ENCODE peak calls at places on chromosomes 1 and 21, in six cellular contexts. I is bronchial epithelial cell, X is upper lobe of right lung, N is breast epithelium, Q is pancreas, J is cardiac muscle cell. L is an unnamed sample.

GRCh38 chr1:209839875-209840491 is 12.2 kb downstream of the UTP25 start:
- DNase-seq in I (peak; percentile 98), X (no peak), N (no peak), Q (no peak), J (peak; percentile 94), L (no peak)

GRCh38 chr1:2925291-2925690 is 96.0 kb upstream of the ACTRT2 start:
- DNase-seq in I (no peak), X (no peak), N (no peak), Q (no peak), J (no peak), L (no peak)

GRCh38 chr1:2945821-2946231 is 75.4 kb upstream of the ACTRT2 start:
- DNase-seq in I (no peak), X (peak; percentile 46), N (no peak), Q (peak; percentile 2), J (no peak), L (no peak)

GRCh38 chr1:194225781-194226180 is 1039.4 kb upstream of the B3GALT2 start:
- DNase-seq in I (no peak), X (no peak), N (no peak), Q (no peak), J (no peak), L (no peak)

GRCh38 chr1:108877324-108877812 is 583 bp downstream of the GPSM2 start:
- DNase-seq in I (peak; percentile 44), X (no peak), N (no peak), Q (no peak), J (peak; percentile 33), L (no peak)

GRCh38 chr1:200546577-200546976 is 74.0 kb downstream of the KIF14 start:
- DNase-seq in I (no peak), X (no peak), N (no peak), Q (no peak), J (no peak), L (no peak)

GRCh38 chr1:240086726-240087125 is 5.0 kb upstream of the FMN2 start:
- DNase-seq in I (no peak), X (no peak), N (no peak), Q (no peak), J (no peak), L (no peak)

GRCh38 chr1:65393345-65393744 is 27.1 kb upstream of the LEPR start:
- DNase-seq in I (peak; percentile 80), X (no peak), N (no peak), Q (no peak), J (peak; percentile 10), L (no peak)

GRCh38 chr1:106534612-106535011 is 521.9 kb upstream of the PRMT6 start:
- DNase-seq in I (peak; percentile 26), X (no peak), N (no peak), Q (no peak), J (no peak), L (no peak)

GRCh38 chr21:15667010-15667409 is 62.8 kb upstream of the USP25 start:
- DNase-seq in I (peak; percentile 96), X (no peak), N (no peak), Q (no peak), J (peak; percentile 61), L (no peak)

GRCh38 chr1:29925058-29925457 is 688.7 kb downstream of the PTPRU start:
- DNase-seq in I (no peak), X (no peak), N (no peak), Q (no peak), J (no peak), L (no peak)

DNA sequence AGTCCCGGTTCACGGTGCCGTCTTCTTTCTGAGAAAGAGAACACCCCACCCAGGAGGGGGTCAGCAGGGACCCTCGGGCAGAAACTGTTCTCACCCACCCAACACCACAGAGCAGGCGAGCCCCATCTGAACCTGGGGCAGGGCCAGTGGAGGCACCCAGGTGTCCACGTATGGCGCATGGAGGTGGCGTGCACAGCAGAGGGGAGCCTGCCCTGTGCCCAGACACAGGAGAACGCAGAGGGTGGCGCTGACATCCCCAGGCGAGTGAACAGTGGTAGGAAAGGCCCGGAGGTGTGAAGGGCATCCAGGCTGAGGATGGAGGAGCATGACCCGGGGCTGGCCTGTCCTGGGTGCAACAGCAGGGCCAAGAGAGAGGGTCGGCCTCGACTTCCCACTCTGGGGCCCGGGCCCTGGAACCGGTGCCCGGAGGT is 91.1 kb downstream of the STUM start:
- DNase-seq in I (no peak), X (no peak), N (no peak), Q (peak; percentile 11), J (no peak), L (peak; percentile 70)
- H3K36me3 ChIP-seq in I (peaks cover 1% of the 10 kb centered on the region), X (peaks cover 68% of the 10 kb centered on the region), N (no peaks in the 10 kb centered on the region), Q (no peaks in the 10 kb centered on the region), J (no peaks in the 10 kb centered on the region), L (no peaks in the 10 kb centered on the region)

GRCh38 chr1:27597036-27597435 is 6.9 kb downstream of the AHDC1 start:
- DNase-seq in I (no peak), X (no peak), N (no peak), Q (no peak), J (no peak), L (no peak)

GRCh38 chr1:27596261-27596660 is 7.7 kb downstream of the AHDC1 start:
- DNase-seq in I (no peak), X (no peak), N (no peak), Q (no peak), J (no peak), L (no peak)

GRCh38 chr1:27598902-27599528 is 4.9 kb downstream of the AHDC1 start:
- DNase-seq in I (no peak), X (no peak), N (no peak), Q (peak; percentile 64), J (peak; percentile 85), L (peak; percentile 79)

GRCh38 chr1:27598288-27598687 is 5.7 kb downstream of the AHDC1 start:
- DNase-seq in I (no peak), X (no peak), N (no peak), Q (no peak), J (peak; percentile 71), L (no peak)

GRCh38 chr1:27597511-27598216 is 6.3 kb downstream of the AHDC1 start:
- DNase-seq in I (no peak), X (no peak), N (no peak), Q (no peak), J (peak; percentile 46), L (no peak)
- H3K4me3 ChIP-seq in I (no peak overlapping the region), X (no peak overlapping the region), N (peak overlapping the region; percentile 7), Q (no peak overlapping the region), J (no peak overlapping the region), L (no peak overlapping the region)

DNA sequence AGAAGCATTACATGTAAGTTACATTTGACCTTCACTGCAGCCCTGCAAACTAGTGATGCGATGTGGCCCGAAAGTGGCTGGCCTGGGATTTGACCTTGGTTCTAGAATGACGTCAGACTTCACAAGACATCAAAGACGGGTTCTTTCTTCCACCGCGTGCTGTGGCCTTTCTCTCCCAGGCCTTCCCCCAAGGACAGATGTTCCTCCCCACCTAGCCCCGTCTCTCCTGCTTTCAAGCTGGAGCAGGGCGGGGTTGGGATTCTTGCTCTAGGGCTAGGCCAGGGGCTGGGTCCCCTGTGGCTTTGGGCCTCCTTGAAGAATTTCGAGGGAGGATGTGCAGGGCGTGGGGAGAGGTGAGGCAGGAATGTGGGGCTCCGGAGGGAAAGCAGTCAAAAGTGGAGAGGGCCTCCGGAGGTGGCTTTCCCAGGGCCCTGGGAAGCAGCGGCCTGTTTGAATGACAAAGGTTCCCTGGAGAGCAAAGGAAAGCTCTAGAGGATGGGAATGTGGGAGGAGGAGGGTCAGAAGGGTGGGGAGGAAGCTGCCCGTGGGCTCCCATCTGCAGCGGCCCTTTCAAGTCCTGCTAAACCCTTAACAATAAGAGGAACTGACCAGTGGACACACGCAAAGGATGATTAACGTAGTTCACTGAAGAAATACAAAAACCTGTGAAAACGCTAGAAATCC is 49.9 kb upstream of the SLC2A1 start:
- DNase-seq in I (no peak), X (no peak), N (no peak), Q (no peak), J (no peak), L (no peak)
- H3K27me3 ChIP-seq in I (no peaks in the 10 kb centered on the region), X (peaks cover 17% of the 10 kb centered on the region), N (no peaks in the 10 kb centered on the region), Q (no peaks in the 10 kb centered on the region), J (no peaks in the 10 kb centered on the region), L (peaks cover 4% of the 10 kb centered on the region)

GRCh38 chr1:22832414-22832786 is 121.8 kb downstream of the EPHB2 start:
- DNase-seq in I (peak; percentile 46), X (no peak), N (no peak), Q (no peak), J (no peak), L (no peak)

GRCh38 chr1:22830747-22831340 is 120.2 kb downstream of the EPHB2 start:
- DNase-seq in I (no peak), X (no peak), N (no peak), Q (no peak), J (no peak), L (no peak)

GRCh38 chr1:22835920-22836319 is 125.3 kb downstream of the EPHB2 start:
- DNase-seq in I (no peak), X (no peak), N (no peak), Q (no peak), J (no peak), L (no peak)

GRCh38 chr1:22831729-22832413 is 121.2 kb downstream of the EPHB2 start:
- DNase-seq in I (peak; percentile 98), X (no peak), N (no peak), Q (no peak), J (peak; percentile 75), L (no peak)

DNA sequence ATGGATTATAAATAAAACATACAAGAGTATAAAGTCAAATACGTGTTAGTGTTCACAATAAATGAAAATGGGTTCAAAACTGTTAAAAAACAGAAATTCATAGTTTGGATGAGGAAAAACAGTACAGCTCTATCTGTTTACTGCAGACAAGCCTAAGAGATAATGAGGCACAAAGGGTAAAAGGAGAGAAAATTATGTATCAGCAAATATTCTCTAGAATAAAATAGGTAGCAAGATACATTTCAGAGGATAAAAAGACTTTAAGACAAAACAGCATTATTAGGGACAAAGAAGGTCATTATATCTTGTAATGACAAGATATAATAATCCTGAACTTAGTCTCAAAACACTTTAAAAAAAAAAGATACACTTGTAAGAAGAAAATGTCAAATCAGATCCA is 123.1 kb downstream of the EPHB2 start:
- DNase-seq in I (no peak), X (no peak), N (no peak), Q (no peak), J (no peak), L (no peak)
- H3K36me3 ChIP-seq in I (no peaks in the 10 kb centered on the region), X (no peaks in the 10 kb centered on the region), N (no peaks in the 10 kb centered on the region), Q (no peaks in the 10 kb centered on the region), J (no peaks in the 10 kb centered on the region), L (no peaks in the 10 kb centered on the region)

DNA sequence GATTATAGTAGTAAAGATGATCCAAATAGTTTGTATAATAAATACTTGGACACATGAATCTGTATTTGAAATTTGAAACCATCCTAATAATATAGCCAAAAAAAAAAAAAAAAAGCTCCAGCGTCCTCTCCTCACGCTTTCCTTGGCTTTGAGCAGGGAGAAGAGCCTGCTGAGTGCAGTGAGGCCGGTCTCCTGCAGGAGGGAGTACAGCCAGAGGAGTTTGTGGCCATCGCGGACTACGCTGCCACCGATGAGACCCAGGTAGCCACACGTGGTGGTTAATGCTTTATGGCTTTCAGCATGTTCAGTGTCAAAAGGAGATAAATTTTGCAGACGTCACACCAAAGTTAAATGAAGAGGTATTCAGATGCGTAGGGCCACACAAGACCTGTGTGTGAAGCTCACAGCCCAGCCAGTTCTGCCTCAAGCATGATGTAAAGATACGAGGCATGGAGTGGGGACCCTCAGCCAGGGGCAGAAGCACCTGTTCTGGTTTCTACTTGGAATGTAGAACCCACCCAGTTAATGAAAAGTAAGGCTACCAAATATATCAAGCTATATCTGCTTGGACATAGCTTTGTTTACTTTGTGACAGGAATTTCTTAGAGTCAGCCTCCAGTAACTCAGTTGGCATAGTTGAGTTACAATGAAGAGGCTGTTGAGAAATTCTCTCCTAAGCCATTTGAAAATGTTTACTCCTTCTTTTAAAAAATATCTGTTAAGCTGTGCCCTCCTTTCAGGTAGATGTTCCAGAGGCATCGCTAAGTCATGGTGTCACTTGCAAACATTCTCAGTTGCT is 8.1 kb downstream of the PRMT2 start:
- DNase-seq in I (no peak), X (no peak), N (no peak), Q (no peak), J (no peak), L (no peak)
- H3K4me3 ChIP-seq in I (no peak overlapping the region), X (no peak overlapping the region), N (no peak overlapping the region), Q (no peak overlapping the region), J (no peak overlapping the region), L (no peak overlapping the region)